ENCODE peak calls at places on chromosomes 4 and X, in nine cellular contexts. One of them, this sample, is unnamed.

GRCh38 chr4:2595436-2595835 is 59.0 kb downstream of the FAM193A start:
- DNase-seq in dermis microvascular lymphatic vessel endothelial cell: no peak
- DNase-seq in activated T-helper 1 cell treated with Interleukin-2 at 50 U/mL for 16 hours: no peak
- DNase-seq in NCI-H460: no peak
- DNase-seq in KBM-7: no peak
- DNase-seq in NCI-H446 treated with DMSO at 0.1 percent for 48 hours: no peak
- DNase-seq in foreskin fibroblast: no peak
- DNase-seq in stimulated activated CD4-positive, alpha-beta T cell treated with anti-CD3 and anti-CD28 coated beads, Interleukin-4, amount 100 ng/mL, for 1 hour: no peak
- DNase-seq in AG20443: no peak
- DNase-seq in this sample: no peak

GRCh38 chr4:84722720-84723119 is 139.8 kb downstream of the CDS1 start:
- DNase-seq in dermis microvascular lymphatic vessel endothelial cell: no peak
- DNase-seq in activated T-helper 1 cell treated with Interleukin-2 at 50 U/mL for 16 hours: no peak
- DNase-seq in NCI-H460: no peak
- DNase-seq in KBM-7: no peak
- DNase-seq in NCI-H446 treated with DMSO at 0.1 percent for 48 hours: no peak
- DNase-seq in foreskin fibroblast: no peak
- DNase-seq in stimulated activated CD4-positive, alpha-beta T cell treated with anti-CD3 and anti-CD28 coated beads, Interleukin-4, amount 100 ng/mL, for 1 hour: no peak
- DNase-seq in AG20443: no peak
- DNase-seq in this sample: no peak

GRCh38 chr4:185040523-185040922 is 22.2 kb downstream of the HELT start:
- DNase-seq in dermis microvascular lymphatic vessel endothelial cell: no peak
- DNase-seq in activated T-helper 1 cell treated with Interleukin-2 at 50 U/mL for 16 hours: no peak
- DNase-seq in NCI-H460: no peak
- DNase-seq in KBM-7: no peak
- DNase-seq in NCI-H446 treated with DMSO at 0.1 percent for 48 hours: no peak
- DNase-seq in foreskin fibroblast: no peak
- DNase-seq in stimulated activated CD4-positive, alpha-beta T cell treated with anti-CD3 and anti-CD28 coated beads, Interleukin-4, amount 100 ng/mL, for 1 hour: no peak
- DNase-seq in AG20443: no peak
- DNase-seq in this sample: no peak

GRCh38 chr4:94536049-94536448 is 84.3 kb downstream of the PDLIM5 start:
- DNase-seq in dermis microvascular lymphatic vessel endothelial cell: no peak
- DNase-seq in activated T-helper 1 cell treated with Interleukin-2 at 50 U/mL for 16 hours: no peak
- DNase-seq in NCI-H460: no peak
- DNase-seq in KBM-7: no peak
- DNase-seq in NCI-H446 treated with DMSO at 0.1 percent for 48 hours: no peak
- DNase-seq in foreskin fibroblast: no peak
- DNase-seq in stimulated activated CD4-positive, alpha-beta T cell treated with anti-CD3 and anti-CD28 coated beads, Interleukin-4, amount 100 ng/mL, for 1 hour: no peak
- DNase-seq in AG20443: no peak
- DNase-seq in this sample: no peak

GRCh38 chr4:129481107-129481506 is 385.2 kb downstream of the C4orf33 start:
- DNase-seq in dermis microvascular lymphatic vessel endothelial cell: no peak
- DNase-seq in activated T-helper 1 cell treated with Interleukin-2 at 50 U/mL for 16 hours: no peak
- DNase-seq in NCI-H460: no peak
- DNase-seq in KBM-7: no peak
- DNase-seq in NCI-H446 treated with DMSO at 0.1 percent for 48 hours: no peak
- DNase-seq in foreskin fibroblast: no peak
- DNase-seq in stimulated activated CD4-positive, alpha-beta T cell treated with anti-CD3 and anti-CD28 coated beads, Interleukin-4, amount 100 ng/mL, for 1 hour: no peak
- DNase-seq in AG20443: no peak
- DNase-seq in this sample: no peak

GRCh38 chr4:142112451-142112850 is 476.1 kb downstream of the IL15 start:
- DNase-seq in dermis microvascular lymphatic vessel endothelial cell: no peak
- DNase-seq in activated T-helper 1 cell treated with Interleukin-2 at 50 U/mL for 16 hours: no peak
- DNase-seq in NCI-H460: no peak
- DNase-seq in KBM-7: no peak
- DNase-seq in NCI-H446 treated with DMSO at 0.1 percent for 48 hours: no peak
- DNase-seq in foreskin fibroblast: no peak
- DNase-seq in stimulated activated CD4-positive, alpha-beta T cell treated with anti-CD3 and anti-CD28 coated beads, Interleukin-4, amount 100 ng/mL, for 1 hour: no peak
- DNase-seq in AG20443: no peak
- DNase-seq in this sample: no peak

GRCh38 chrX:13339607-13340006 is 19.8 kb upstream of the ATXN3L start:
- DNase-seq in dermis microvascular lymphatic vessel endothelial cell: no peak
- DNase-seq in activated T-helper 1 cell treated with Interleukin-2 at 50 U/mL for 16 hours: no peak
- DNase-seq in NCI-H460: no peak
- DNase-seq in KBM-7: no peak
- DNase-seq in NCI-H446 treated with DMSO at 0.1 percent for 48 hours: no peak
- DNase-seq in foreskin fibroblast: no peak
- DNase-seq in stimulated activated CD4-positive, alpha-beta T cell treated with anti-CD3 and anti-CD28 coated beads, Interleukin-4, amount 100 ng/mL, for 1 hour: no peak
- DNase-seq in AG20443: no peak
- DNase-seq in this sample: no peak

GRCh38 chrX:11792461-11793421 is 34.7 kb downstream of the MSL3 start:
- DNase-seq in dermis microvascular lymphatic vessel endothelial cell: peak
- DNase-seq in activated T-helper 1 cell treated with Interleukin-2 at 50 U/mL for 16 hours: peak
- DNase-seq in NCI-H460: no peak
- DNase-seq in KBM-7: peak
- DNase-seq in NCI-H446 treated with DMSO at 0.1 percent for 48 hours: no peak
- DNase-seq in foreskin fibroblast: no peak
- DNase-seq in stimulated activated CD4-positive, alpha-beta T cell treated with anti-CD3 and anti-CD28 coated beads, Interleukin-4, amount 100 ng/mL, for 1 hour: peak
- DNase-seq in AG20443: no peak
- DNase-seq in this sample: no peak

GRCh38 chr4:42673084-42673429 is 16.2 kb upstream of the ATP8A1 start:
- DNase-seq in dermis microvascular lymphatic vessel endothelial cell: no peak
- DNase-seq in activated T-helper 1 cell treated with Interleukin-2 at 50 U/mL for 16 hours: no peak
- DNase-seq in NCI-H460: no peak
- DNase-seq in KBM-7: peak
- DNase-seq in NCI-H446 treated with DMSO at 0.1 percent for 48 hours: no peak
- DNase-seq in foreskin fibroblast: no peak
- DNase-seq in stimulated activated CD4-positive, alpha-beta T cell treated with anti-CD3 and anti-CD28 coated beads, Interleukin-4, amount 100 ng/mL, for 1 hour: no peak
- DNase-seq in AG20443: peak
- DNase-seq in this sample: no peak

GRCh38 chr4:10020871-10021676 is at the start of gene SLC2A9:
- DNase-seq in dermis microvascular lymphatic vessel endothelial cell: no peak
- DNase-seq in activated T-helper 1 cell treated with Interleukin-2 at 50 U/mL for 16 hours: no peak
- DNase-seq in NCI-H460: no peak
- DNase-seq in KBM-7: no peak
- DNase-seq in NCI-H446 treated with DMSO at 0.1 percent for 48 hours: no peak
- DNase-seq in foreskin fibroblast: peak
- DNase-seq in stimulated activated CD4-positive, alpha-beta T cell treated with anti-CD3 and anti-CD28 coated beads, Interleukin-4, amount 100 ng/mL, for 1 hour: no peak
- DNase-seq in AG20443: peak
- DNase-seq in this sample: no peak

GRCh38 chr4:16727218-16727617 is 171.2 kb downstream of the LDB2 start:
- DNase-seq in dermis microvascular lymphatic vessel endothelial cell: no peak
- DNase-seq in activated T-helper 1 cell treated with Interleukin-2 at 50 U/mL for 16 hours: no peak
- DNase-seq in NCI-H460: no peak
- DNase-seq in KBM-7: no peak
- DNase-seq in NCI-H446 treated with DMSO at 0.1 percent for 48 hours: no peak
- DNase-seq in foreskin fibroblast: no peak
- DNase-seq in stimulated activated CD4-positive, alpha-beta T cell treated with anti-CD3 and anti-CD28 coated beads, Interleukin-4, amount 100 ng/mL, for 1 hour: no peak
- DNase-seq in AG20443: no peak
- DNase-seq in this sample: no peak

GRCh38 chr4:152015597-152016324 is 255.0 kb upstream of the GATB start:
- DNase-seq in dermis microvascular lymphatic vessel endothelial cell: no peak
- DNase-seq in activated T-helper 1 cell treated with Interleukin-2 at 50 U/mL for 16 hours: no peak
- DNase-seq in NCI-H460: no peak
- DNase-seq in KBM-7: no peak
- DNase-seq in NCI-H446 treated with DMSO at 0.1 percent for 48 hours: no peak
- DNase-seq in foreskin fibroblast: no peak
- DNase-seq in stimulated activated CD4-positive, alpha-beta T cell treated with anti-CD3 and anti-CD28 coated beads, Interleukin-4, amount 100 ng/mL, for 1 hour: no peak
- DNase-seq in AG20443: no peak
- DNase-seq in this sample: no peak

GRCh38 chr4:176333076-176333475 is 13.3 kb downstream of the SPCS3 start:
- DNase-seq in dermis microvascular lymphatic vessel endothelial cell: no peak
- DNase-seq in activated T-helper 1 cell treated with Interleukin-2 at 50 U/mL for 16 hours: no peak
- DNase-seq in NCI-H460: no peak
- DNase-seq in KBM-7: no peak
- DNase-seq in NCI-H446 treated with DMSO at 0.1 percent for 48 hours: no peak
- DNase-seq in foreskin fibroblast: peak
- DNase-seq in stimulated activated CD4-positive, alpha-beta T cell treated with anti-CD3 and anti-CD28 coated beads, Interleukin-4, amount 100 ng/mL, for 1 hour: no peak
- DNase-seq in AG20443: no peak
- DNase-seq in this sample: no peak

GRCh38 chr4:110970642-110971041 is 347.8 kb upstream of the PITX2 start:
- DNase-seq in dermis microvascular lymphatic vessel endothelial cell: peak
- DNase-seq in activated T-helper 1 cell treated with Interleukin-2 at 50 U/mL for 16 hours: no peak
- DNase-seq in NCI-H460: peak
- DNase-seq in KBM-7: peak
- DNase-seq in NCI-H446 treated with DMSO at 0.1 percent for 48 hours: no peak
- DNase-seq in foreskin fibroblast: peak
- DNase-seq in stimulated activated CD4-positive, alpha-beta T cell treated with anti-CD3 and anti-CD28 coated beads, Interleukin-4, amount 100 ng/mL, for 1 hour: no peak
- DNase-seq in AG20443: peak
- DNase-seq in this sample: no peak

GRCh38 chr4:76581276-76581675 is 146.2 kb downstream of the SHROOM3 start:
- DNase-seq in dermis microvascular lymphatic vessel endothelial cell: no peak
- DNase-seq in activated T-helper 1 cell treated with Interleukin-2 at 50 U/mL for 16 hours: no peak
- DNase-seq in NCI-H460: no peak
- DNase-seq in KBM-7: no peak
- DNase-seq in NCI-H446 treated with DMSO at 0.1 percent for 48 hours: no peak
- DNase-seq in foreskin fibroblast: no peak
- DNase-seq in stimulated activated CD4-positive, alpha-beta T cell treated with anti-CD3 and anti-CD28 coated beads, Interleukin-4, amount 100 ng/mL, for 1 hour: no peak
- DNase-seq in AG20443: no peak
- DNase-seq in this sample: no peak

GRCh38 chr4:123423819-123424218 is 27.2 kb downstream of the SPRY1 start:
- DNase-seq in dermis microvascular lymphatic vessel endothelial cell: no peak
- DNase-seq in activated T-helper 1 cell treated with Interleukin-2 at 50 U/mL for 16 hours: no peak
- DNase-seq in NCI-H460: no peak
- DNase-seq in KBM-7: no peak
- DNase-seq in NCI-H446 treated with DMSO at 0.1 percent for 48 hours: no peak
- DNase-seq in foreskin fibroblast: no peak
- DNase-seq in stimulated activated CD4-positive, alpha-beta T cell treated with anti-CD3 and anti-CD28 coated beads, Interleukin-4, amount 100 ng/mL, for 1 hour: no peak
- DNase-seq in AG20443: no peak
- DNase-seq in this sample: no peak

GRCh38 chrX:9188117-9188516 is 154.2 kb upstream of the FAM9B start:
- DNase-seq in dermis microvascular lymphatic vessel endothelial cell: no peak
- DNase-seq in activated T-helper 1 cell treated with Interleukin-2 at 50 U/mL for 16 hours: no peak
- DNase-seq in NCI-H460: no peak
- DNase-seq in KBM-7: no peak
- DNase-seq in NCI-H446 treated with DMSO at 0.1 percent for 48 hours: no peak
- DNase-seq in foreskin fibroblast: no peak
- DNase-seq in stimulated activated CD4-positive, alpha-beta T cell treated with anti-CD3 and anti-CD28 coated beads, Interleukin-4, amount 100 ng/mL, for 1 hour: no peak
- DNase-seq in AG20443: no peak
- DNase-seq in this sample: no peak

GRCh38 chr4:38141808-38142500 is 181.8 kb downstream of the PTTG2 start:
- DNase-seq in dermis microvascular lymphatic vessel endothelial cell: no peak
- DNase-seq in activated T-helper 1 cell treated with Interleukin-2 at 50 U/mL for 16 hours: no peak
- DNase-seq in NCI-H460: no peak
- DNase-seq in KBM-7: no peak
- DNase-seq in NCI-H446 treated with DMSO at 0.1 percent for 48 hours: no peak
- DNase-seq in foreskin fibroblast: peak
- DNase-seq in stimulated activated CD4-positive, alpha-beta T cell treated with anti-CD3 and anti-CD28 coated beads, Interleukin-4, amount 100 ng/mL, for 1 hour: no peak
- DNase-seq in AG20443: peak
- DNase-seq in this sample: no peak

GRCh38 chrX:153934473-153935325 is at the start of gene NAA10:
- DNase-seq in dermis microvascular lymphatic vessel endothelial cell: peak
- DNase-seq in activated T-helper 1 cell treated with Interleukin-2 at 50 U/mL for 16 hours: peak
- DNase-seq in NCI-H460: peak
- DNase-seq in KBM-7: peak
- DNase-seq in NCI-H446 treated with DMSO at 0.1 percent for 48 hours: peak
- DNase-seq in foreskin fibroblast: peak
- DNase-seq in stimulated activated CD4-positive, alpha-beta T cell treated with anti-CD3 and anti-CD28 coated beads, Interleukin-4, amount 100 ng/mL, for 1 hour: peak
- DNase-seq in AG20443: peak
- DNase-seq in this sample: no peak

GRCh38 chr4:56531149-56531770 is 25.7 kb downstream of the ARL9 start:
- DNase-seq in dermis microvascular lymphatic vessel endothelial cell: no peak
- DNase-seq in activated T-helper 1 cell treated with Interleukin-2 at 50 U/mL for 16 hours: no peak
- DNase-seq in NCI-H460: no peak
- DNase-seq in KBM-7: no peak
- DNase-seq in NCI-H446 treated with DMSO at 0.1 percent for 48 hours: no peak
- DNase-seq in foreskin fibroblast: peak
- DNase-seq in stimulated activated CD4-positive, alpha-beta T cell treated with anti-CD3 and anti-CD28 coated beads, Interleukin-4, amount 100 ng/mL, for 1 hour: no peak
- DNase-seq in AG20443: no peak
- DNase-seq in this sample: no peak

GRCh38 chr4:26459756-26460530 is 30.3 kb downstream of the CCKAR start:
- DNase-seq in dermis microvascular lymphatic vessel endothelial cell: no peak
- DNase-seq in activated T-helper 1 cell treated with Interleukin-2 at 50 U/mL for 16 hours: no peak
- DNase-seq in NCI-H460: no peak
- DNase-seq in KBM-7: no peak
- DNase-seq in NCI-H446 treated with DMSO at 0.1 percent for 48 hours: no peak
- DNase-seq in foreskin fibroblast: peak
- DNase-seq in stimulated activated CD4-positive, alpha-beta T cell treated with anti-CD3 and anti-CD28 coated beads, Interleukin-4, amount 100 ng/mL, for 1 hour: no peak
- DNase-seq in AG20443: peak
- DNase-seq in this sample: no peak

GRCh38 chr4:56080384-56080783 is 131.6 kb downstream of the CEP135 start:
- DNase-seq in dermis microvascular lymphatic vessel endothelial cell: no peak
- DNase-seq in activated T-helper 1 cell treated with Interleukin-2 at 50 U/mL for 16 hours: no peak
- DNase-seq in NCI-H460: no peak
- DNase-seq in KBM-7: no peak
- DNase-seq in NCI-H446 treated with DMSO at 0.1 percent for 48 hours: no peak
- DNase-seq in foreskin fibroblast: no peak
- DNase-seq in stimulated activated CD4-positive, alpha-beta T cell treated with anti-CD3 and anti-CD28 coated beads, Interleukin-4, amount 100 ng/mL, for 1 hour: no peak
- DNase-seq in AG20443: no peak
- DNase-seq in this sample: no peak

GRCh38 chrX:95764972-95765451 is 919.6 kb upstream of the DIAPH2 start:
- DNase-seq in dermis microvascular lymphatic vessel endothelial cell: peak
- DNase-seq in activated T-helper 1 cell treated with Interleukin-2 at 50 U/mL for 16 hours: no peak
- DNase-seq in NCI-H460: peak
- DNase-seq in KBM-7: peak
- DNase-seq in NCI-H446 treated with DMSO at 0.1 percent for 48 hours: peak
- DNase-seq in foreskin fibroblast: peak
- DNase-seq in stimulated activated CD4-positive, alpha-beta T cell treated with anti-CD3 and anti-CD28 coated beads, Interleukin-4, amount 100 ng/mL, for 1 hour: no peak
- DNase-seq in AG20443: peak
- DNase-seq in this sample: no peak

GRCh38 chr4:150289198-150289597 is 211.0 kb downstream of the DCLK2 start:
- DNase-seq in dermis microvascular lymphatic vessel endothelial cell: no peak
- DNase-seq in activated T-helper 1 cell treated with Interleukin-2 at 50 U/mL for 16 hours: no peak
- DNase-seq in NCI-H460: no peak
- DNase-seq in KBM-7: no peak
- DNase-seq in NCI-H446 treated with DMSO at 0.1 percent for 48 hours: no peak
- DNase-seq in foreskin fibroblast: no peak
- DNase-seq in stimulated activated CD4-positive, alpha-beta T cell treated with anti-CD3 and anti-CD28 coated beads, Interleukin-4, amount 100 ng/mL, for 1 hour: no peak
- DNase-seq in AG20443: no peak
- DNase-seq in this sample: no peak

GRCh38 chr4:80608285-80608980 is 272.9 kb downstream of the CFAP299 start:
- DNase-seq in dermis microvascular lymphatic vessel endothelial cell: no peak
- DNase-seq in activated T-helper 1 cell treated with Interleukin-2 at 50 U/mL for 16 hours: no peak
- DNase-seq in NCI-H460: no peak
- DNase-seq in KBM-7: no peak
- DNase-seq in NCI-H446 treated with DMSO at 0.1 percent for 48 hours: no peak
- DNase-seq in foreskin fibroblast: peak
- DNase-seq in stimulated activated CD4-positive, alpha-beta T cell treated with anti-CD3 and anti-CD28 coated beads, Interleukin-4, amount 100 ng/mL, for 1 hour: no peak
- DNase-seq in AG20443: peak
- DNase-seq in this sample: no peak

GRCh38 chrX:47380268-47380667 is 9.9 kb downstream of the ZNF157 start:
- DNase-seq in dermis microvascular lymphatic vessel endothelial cell: no peak
- DNase-seq in activated T-helper 1 cell treated with Interleukin-2 at 50 U/mL for 16 hours: peak
- DNase-seq in NCI-H460: no peak
- DNase-seq in KBM-7: no peak
- DNase-seq in NCI-H446 treated with DMSO at 0.1 percent for 48 hours: no peak
- DNase-seq in foreskin fibroblast: peak
- DNase-seq in stimulated activated CD4-positive, alpha-beta T cell treated with anti-CD3 and anti-CD28 coated beads, Interleukin-4, amount 100 ng/mL, for 1 hour: peak
- DNase-seq in AG20443: peak
- DNase-seq in this sample: no peak

GRCh38 chr4:2059034-2059725 is at the start of gene NAT8L:
- DNase-seq in dermis microvascular lymphatic vessel endothelial cell: no peak
- DNase-seq in activated T-helper 1 cell treated with Interleukin-2 at 50 U/mL for 16 hours: no peak
- DNase-seq in NCI-H460: no peak
- DNase-seq in KBM-7: peak
- DNase-seq in NCI-H446 treated with DMSO at 0.1 percent for 48 hours: peak
- DNase-seq in foreskin fibroblast: peak
- DNase-seq in stimulated activated CD4-positive, alpha-beta T cell treated with anti-CD3 and anti-CD28 coated beads, Interleukin-4, amount 100 ng/mL, for 1 hour: no peak
- DNase-seq in AG20443: no peak
- DNase-seq in this sample: no peak

GRCh38 chrX:43702660-43703059 is 46.6 kb downstream of the MAOA start:
- DNase-seq in dermis microvascular lymphatic vessel endothelial cell: peak
- DNase-seq in activated T-helper 1 cell treated with Interleukin-2 at 50 U/mL for 16 hours: no peak
- DNase-seq in NCI-H460: no peak
- DNase-seq in KBM-7: no peak
- DNase-seq in NCI-H446 treated with DMSO at 0.1 percent for 48 hours: no peak
- DNase-seq in foreskin fibroblast: no peak
- DNase-seq in stimulated activated CD4-positive, alpha-beta T cell treated with anti-CD3 and anti-CD28 coated beads, Interleukin-4, amount 100 ng/mL, for 1 hour: no peak
- DNase-seq in AG20443: no peak
- DNase-seq in this sample: no peak

GRCh38 chrX:40261955-40262596 is 164.3 kb upstream of the BCOR start:
- DNase-seq in dermis microvascular lymphatic vessel endothelial cell: no peak
- DNase-seq in activated T-helper 1 cell treated with Interleukin-2 at 50 U/mL for 16 hours: no peak
- DNase-seq in NCI-H460: no peak
- DNase-seq in KBM-7: no peak
- DNase-seq in NCI-H446 treated with DMSO at 0.1 percent for 48 hours: no peak
- DNase-seq in foreskin fibroblast: no peak
- DNase-seq in stimulated activated CD4-positive, alpha-beta T cell treated with anti-CD3 and anti-CD28 coated beads, Interleukin-4, amount 100 ng/mL, for 1 hour: no peak
- DNase-seq in AG20443: no peak
- DNase-seq in this sample: no peak

GRCh38 chrX:140710710-140711109 is 1.2 kb downstream of the LINC00632 start:
- DNase-seq in dermis microvascular lymphatic vessel endothelial cell: no peak
- DNase-seq in activated T-helper 1 cell treated with Interleukin-2 at 50 U/mL for 16 hours: no peak
- DNase-seq in NCI-H460: no peak
- DNase-seq in KBM-7: no peak
- DNase-seq in NCI-H446 treated with DMSO at 0.1 percent for 48 hours: no peak
- DNase-seq in foreskin fibroblast: no peak
- DNase-seq in stimulated activated CD4-positive, alpha-beta T cell treated with anti-CD3 and anti-CD28 coated beads, Interleukin-4, amount 100 ng/mL, for 1 hour: no peak
- DNase-seq in AG20443: no peak
- DNase-seq in this sample: no peak

GRCh38 chrX:40864972-40865371 is 129.6 kb upstream of the MED14 start:
- DNase-seq in dermis microvascular lymphatic vessel endothelial cell: no peak
- DNase-seq in activated T-helper 1 cell treated with Interleukin-2 at 50 U/mL for 16 hours: no peak
- DNase-seq in NCI-H460: no peak
- DNase-seq in KBM-7: no peak
- DNase-seq in NCI-H446 treated with DMSO at 0.1 percent for 48 hours: no peak
- DNase-seq in foreskin fibroblast: peak
- DNase-seq in stimulated activated CD4-positive, alpha-beta T cell treated with anti-CD3 and anti-CD28 coated beads, Interleukin-4, amount 100 ng/mL, for 1 hour: no peak
- DNase-seq in AG20443: peak
- DNase-seq in this sample: no peak

This sample was measured in GOT3.